ENCODE peak calls at places on chromosomes 2 and 18, in seven cellular contexts. One of them, this sample, is unnamed.

GRCh38 chr2:231293163-231293562 is 94.7 kb downstream of the ARMC9 start:
- DNase-seq in CD4-positive, alpha-beta memory T cell: no peak
- DNase-seq in endothelial cell: no peak
- DNase-seq in hypothalamus: no peak
- DNase-seq in GM23248: no peak
- DNase-seq in activated CD4-positive, CD25-positive, alpha-beta regulatory T cell treated with anti-CD3 and anti-CD28 coated beads, Interleukin-2, amount 50 U/mL, for 72 hours: no peak
- DNase-seq in activated CD8-positive, alpha-beta T cell treated with anti-CD3 and anti-CD28 coated beads, Interleukin-2, amount 10 ng/mL, durations not matched to agents 7 days and 5 days: no peak
- DNase-seq in this sample: no peak

GRCh38 chr18:37182340-37183135 is 353.6 kb downstream of the KIAA1328 start:
- DNase-seq in CD4-positive, alpha-beta memory T cell: no peak
- DNase-seq in endothelial cell: no peak
- DNase-seq in hypothalamus: no peak
- DNase-seq in GM23248: no peak
- DNase-seq in activated CD4-positive, CD25-positive, alpha-beta regulatory T cell treated with anti-CD3 and anti-CD28 coated beads, Interleukin-2, amount 50 U/mL, for 72 hours: no peak
- DNase-seq in activated CD8-positive, alpha-beta T cell treated with anti-CD3 and anti-CD28 coated beads, Interleukin-2, amount 10 ng/mL, durations not matched to agents 7 days and 5 days: no peak
- DNase-seq in this sample: no peak

GRCh38 chr18:31508781-31509180 is 10.8 kb downstream of the DSG2 start:
- DNase-seq in CD4-positive, alpha-beta memory T cell: no peak
- DNase-seq in endothelial cell: no peak
- DNase-seq in hypothalamus: no peak
- DNase-seq in GM23248: no peak
- DNase-seq in activated CD4-positive, CD25-positive, alpha-beta regulatory T cell treated with anti-CD3 and anti-CD28 coated beads, Interleukin-2, amount 50 U/mL, for 72 hours: no peak
- DNase-seq in activated CD8-positive, alpha-beta T cell treated with anti-CD3 and anti-CD28 coated beads, Interleukin-2, amount 10 ng/mL, durations not matched to agents 7 days and 5 days: no peak
- DNase-seq in this sample: no peak

GRCh38 chr2:207791579-207792243 is 22.0 kb upstream of the FZD5 start:
- DNase-seq in CD4-positive, alpha-beta memory T cell: no peak
- DNase-seq in endothelial cell: no peak
- DNase-seq in hypothalamus: no peak
- DNase-seq in GM23248: no peak
- DNase-seq in activated CD4-positive, CD25-positive, alpha-beta regulatory T cell treated with anti-CD3 and anti-CD28 coated beads, Interleukin-2, amount 50 U/mL, for 72 hours: no peak
- DNase-seq in activated CD8-positive, alpha-beta T cell treated with anti-CD3 and anti-CD28 coated beads, Interleukin-2, amount 10 ng/mL, durations not matched to agents 7 days and 5 days: no peak
- DNase-seq in this sample: no peak

GRCh38 chr2:9754532-9754887 is 88.8 kb upstream of the TAF1B start:
- DNase-seq in CD4-positive, alpha-beta memory T cell: no peak
- DNase-seq in endothelial cell: no peak
- DNase-seq in hypothalamus: no peak
- DNase-seq in GM23248: no peak
- DNase-seq in activated CD4-positive, CD25-positive, alpha-beta regulatory T cell treated with anti-CD3 and anti-CD28 coated beads, Interleukin-2, amount 50 U/mL, for 72 hours: no peak
- DNase-seq in activated CD8-positive, alpha-beta T cell treated with anti-CD3 and anti-CD28 coated beads, Interleukin-2, amount 10 ng/mL, durations not matched to agents 7 days and 5 days: no peak
- DNase-seq in this sample: no peak

GRCh38 chr2:80303006-80303741 is 1.4 kb downstream of the LRRTM1 start:
- DNase-seq in CD4-positive, alpha-beta memory T cell: no peak
- DNase-seq in endothelial cell: peak; percentile 24
- DNase-seq in hypothalamus: peak; percentile 20
- DNase-seq in GM23248: peak; percentile 5
- DNase-seq in activated CD4-positive, CD25-positive, alpha-beta regulatory T cell treated with anti-CD3 and anti-CD28 coated beads, Interleukin-2, amount 50 U/mL, for 72 hours: no peak
- DNase-seq in activated CD8-positive, alpha-beta T cell treated with anti-CD3 and anti-CD28 coated beads, Interleukin-2, amount 10 ng/mL, durations not matched to agents 7 days and 5 days: no peak
- DNase-seq in this sample: peak; percentile 90

GRCh38 chr2:11976090-11976489 is 229.7 kb downstream of the LPIN1 start:
- DNase-seq in CD4-positive, alpha-beta memory T cell: no peak
- DNase-seq in endothelial cell: no peak
- DNase-seq in hypothalamus: no peak
- DNase-seq in GM23248: no peak
- DNase-seq in activated CD4-positive, CD25-positive, alpha-beta regulatory T cell treated with anti-CD3 and anti-CD28 coated beads, Interleukin-2, amount 50 U/mL, for 72 hours: no peak
- DNase-seq in activated CD8-positive, alpha-beta T cell treated with anti-CD3 and anti-CD28 coated beads, Interleukin-2, amount 10 ng/mL, durations not matched to agents 7 days and 5 days: no peak
- DNase-seq in this sample: no peak

GRCh38 chr2:235746257-235746934 is 252.6 kb downstream of the AGAP1 start:
- DNase-seq in CD4-positive, alpha-beta memory T cell: peak; percentile 35
- DNase-seq in endothelial cell: peak; percentile 68
- DNase-seq in hypothalamus: no peak
- DNase-seq in GM23248: peak; percentile 93
- DNase-seq in activated CD4-positive, CD25-positive, alpha-beta regulatory T cell treated with anti-CD3 and anti-CD28 coated beads, Interleukin-2, amount 50 U/mL, for 72 hours: peak; percentile 41
- DNase-seq in activated CD8-positive, alpha-beta T cell treated with anti-CD3 and anti-CD28 coated beads, Interleukin-2, amount 10 ng/mL, durations not matched to agents 7 days and 5 days: peak; percentile 57
- DNase-seq in this sample: no peak

GRCh38 chr2:38601463-38602135 is 1.1 kb downstream of the HNRNPLL start:
- DNase-seq in CD4-positive, alpha-beta memory T cell: no peak
- DNase-seq in endothelial cell: no peak
- DNase-seq in hypothalamus: no peak
- DNase-seq in GM23248: peak; percentile 56
- DNase-seq in activated CD4-positive, CD25-positive, alpha-beta regulatory T cell treated with anti-CD3 and anti-CD28 coated beads, Interleukin-2, amount 50 U/mL, for 72 hours: no peak
- DNase-seq in activated CD8-positive, alpha-beta T cell treated with anti-CD3 and anti-CD28 coated beads, Interleukin-2, amount 10 ng/mL, durations not matched to agents 7 days and 5 days: peak; percentile 39
- DNase-seq in this sample: no peak

GRCh38 chr2:72980535-72981217 is 63.4 kb downstream of the EMX1 start:
- DNase-seq in CD4-positive, alpha-beta memory T cell: no peak
- DNase-seq in endothelial cell: no peak
- DNase-seq in hypothalamus: no peak
- DNase-seq in GM23248: peak; percentile 39
- DNase-seq in activated CD4-positive, CD25-positive, alpha-beta regulatory T cell treated with anti-CD3 and anti-CD28 coated beads, Interleukin-2, amount 50 U/mL, for 72 hours: no peak
- DNase-seq in activated CD8-positive, alpha-beta T cell treated with anti-CD3 and anti-CD28 coated beads, Interleukin-2, amount 10 ng/mL, durations not matched to agents 7 days and 5 days: no peak
- DNase-seq in this sample: peak; percentile 77

GRCh38 chr18:57221084-57221483 is 74.2 kb downstream of the BOD1L2 start:
- DNase-seq in CD4-positive, alpha-beta memory T cell: no peak
- DNase-seq in endothelial cell: no peak
- DNase-seq in hypothalamus: no peak
- DNase-seq in GM23248: no peak
- DNase-seq in activated CD4-positive, CD25-positive, alpha-beta regulatory T cell treated with anti-CD3 and anti-CD28 coated beads, Interleukin-2, amount 50 U/mL, for 72 hours: no peak
- DNase-seq in activated CD8-positive, alpha-beta T cell treated with anti-CD3 and anti-CD28 coated beads, Interleukin-2, amount 10 ng/mL, durations not matched to agents 7 days and 5 days: no peak
- DNase-seq in this sample: no peak

GRCh38 chr18:35005963-35006577 is 35.1 kb upstream of the MAPRE2 start:
- DNase-seq in CD4-positive, alpha-beta memory T cell: peak; percentile 50
- DNase-seq in endothelial cell: peak; percentile 23
- DNase-seq in hypothalamus: no peak
- DNase-seq in GM23248: peak; percentile 74
- DNase-seq in activated CD4-positive, CD25-positive, alpha-beta regulatory T cell treated with anti-CD3 and anti-CD28 coated beads, Interleukin-2, amount 50 U/mL, for 72 hours: no peak
- DNase-seq in activated CD8-positive, alpha-beta T cell treated with anti-CD3 and anti-CD28 coated beads, Interleukin-2, amount 10 ng/mL, durations not matched to agents 7 days and 5 days: peak; percentile 35
- DNase-seq in this sample: no peak

GRCh38 chr2:204578928-204579598 is 33.8 kb downstream of the PARD3B start:
- DNase-seq in CD4-positive, alpha-beta memory T cell: no peak
- DNase-seq in endothelial cell: no peak
- DNase-seq in hypothalamus: no peak
- DNase-seq in GM23248: no peak
- DNase-seq in activated CD4-positive, CD25-positive, alpha-beta regulatory T cell treated with anti-CD3 and anti-CD28 coated beads, Interleukin-2, amount 50 U/mL, for 72 hours: no peak
- DNase-seq in activated CD8-positive, alpha-beta T cell treated with anti-CD3 and anti-CD28 coated beads, Interleukin-2, amount 10 ng/mL, durations not matched to agents 7 days and 5 days: no peak
- DNase-seq in this sample: no peak

GRCh38 chr2:178241852-178242551 is 47.7 kb downstream of the OSBPL6 start:
- DNase-seq in CD4-positive, alpha-beta memory T cell: no peak
- DNase-seq in endothelial cell: no peak
- DNase-seq in hypothalamus: no peak
- DNase-seq in GM23248: peak; percentile 95
- DNase-seq in activated CD4-positive, CD25-positive, alpha-beta regulatory T cell treated with anti-CD3 and anti-CD28 coated beads, Interleukin-2, amount 50 U/mL, for 72 hours: no peak
- DNase-seq in activated CD8-positive, alpha-beta T cell treated with anti-CD3 and anti-CD28 coated beads, Interleukin-2, amount 10 ng/mL, durations not matched to agents 7 days and 5 days: no peak
- DNase-seq in this sample: no peak

GRCh38 chr2:109614715-109615636 is 812 bp downstream of the SOWAHC start:
- DNase-seq in CD4-positive, alpha-beta memory T cell: no peak
- DNase-seq in endothelial cell: peak; percentile 29
- DNase-seq in hypothalamus: no peak
- DNase-seq in GM23248: peak; percentile 62
- DNase-seq in activated CD4-positive, CD25-positive, alpha-beta regulatory T cell treated with anti-CD3 and anti-CD28 coated beads, Interleukin-2, amount 50 U/mL, for 72 hours: peak; percentile 31
- DNase-seq in activated CD8-positive, alpha-beta T cell treated with anti-CD3 and anti-CD28 coated beads, Interleukin-2, amount 10 ng/mL, durations not matched to agents 7 days and 5 days: no peak
- DNase-seq in this sample: no peak

GRCh38 chr2:110869472-110870446 is 137.4 kb downstream of the ACOXL start:
- DNase-seq in CD4-positive, alpha-beta memory T cell: no peak
- DNase-seq in endothelial cell: no peak
- DNase-seq in hypothalamus: no peak
- DNase-seq in GM23248: peak; percentile 12
- DNase-seq in activated CD4-positive, CD25-positive, alpha-beta regulatory T cell treated with anti-CD3 and anti-CD28 coated beads, Interleukin-2, amount 50 U/mL, for 72 hours: no peak
- DNase-seq in activated CD8-positive, alpha-beta T cell treated with anti-CD3 and anti-CD28 coated beads, Interleukin-2, amount 10 ng/mL, durations not matched to agents 7 days and 5 days: no peak
- DNase-seq in this sample: no peak

GRCh38 chr2:234495801-234496441 is 960 bp downstream of the ARL4C start:
- DNase-seq in CD4-positive, alpha-beta memory T cell: no peak
- DNase-seq in endothelial cell: peak; percentile 31
- DNase-seq in hypothalamus: no peak
- DNase-seq in GM23248: peak; percentile 57
- DNase-seq in activated CD4-positive, CD25-positive, alpha-beta regulatory T cell treated with anti-CD3 and anti-CD28 coated beads, Interleukin-2, amount 50 U/mL, for 72 hours: peak; percentile 63
- DNase-seq in activated CD8-positive, alpha-beta T cell treated with anti-CD3 and anti-CD28 coated beads, Interleukin-2, amount 10 ng/mL, durations not matched to agents 7 days and 5 days: peak; percentile 56
- DNase-seq in this sample: no peak

GRCh38 chr18:8965398-8965797 is 137.1 kb upstream of the NDUFV2 start:
- DNase-seq in CD4-positive, alpha-beta memory T cell: no peak
- DNase-seq in endothelial cell: no peak
- DNase-seq in hypothalamus: no peak
- DNase-seq in GM23248: no peak
- DNase-seq in activated CD4-positive, CD25-positive, alpha-beta regulatory T cell treated with anti-CD3 and anti-CD28 coated beads, Interleukin-2, amount 50 U/mL, for 72 hours: no peak
- DNase-seq in activated CD8-positive, alpha-beta T cell treated with anti-CD3 and anti-CD28 coated beads, Interleukin-2, amount 10 ng/mL, durations not matched to agents 7 days and 5 days: no peak
- DNase-seq in this sample: no peak

GRCh38 chr2:72156872-72157271 is 9.2 kb upstream of the CYP26B1 start:
- DNase-seq in CD4-positive, alpha-beta memory T cell: no peak
- DNase-seq in endothelial cell: no peak
- DNase-seq in hypothalamus: no peak
- DNase-seq in GM23248: no peak
- DNase-seq in activated CD4-positive, CD25-positive, alpha-beta regulatory T cell treated with anti-CD3 and anti-CD28 coated beads, Interleukin-2, amount 50 U/mL, for 72 hours: no peak
- DNase-seq in activated CD8-positive, alpha-beta T cell treated with anti-CD3 and anti-CD28 coated beads, Interleukin-2, amount 10 ng/mL, durations not matched to agents 7 days and 5 days: no peak
- DNase-seq in this sample: no peak

GRCh38 chr18:25298853-25299274 is 53.1 kb downstream of the ZNF521 start:
- DNase-seq in CD4-positive, alpha-beta memory T cell: no peak
- DNase-seq in endothelial cell: peak; percentile 80
- DNase-seq in hypothalamus: no peak
- DNase-seq in GM23248: peak; percentile 94
- DNase-seq in activated CD4-positive, CD25-positive, alpha-beta regulatory T cell treated with anti-CD3 and anti-CD28 coated beads, Interleukin-2, amount 50 U/mL, for 72 hours: no peak
- DNase-seq in activated CD8-positive, alpha-beta T cell treated with anti-CD3 and anti-CD28 coated beads, Interleukin-2, amount 10 ng/mL, durations not matched to agents 7 days and 5 days: no peak
- DNase-seq in this sample: no peak

GRCh38 chr18:46578987-46579386 is 78.0 kb downstream of the LOXHD1 start:
- DNase-seq in CD4-positive, alpha-beta memory T cell: no peak
- DNase-seq in endothelial cell: no peak
- DNase-seq in hypothalamus: no peak
- DNase-seq in GM23248: no peak
- DNase-seq in activated CD4-positive, CD25-positive, alpha-beta regulatory T cell treated with anti-CD3 and anti-CD28 coated beads, Interleukin-2, amount 50 U/mL, for 72 hours: no peak
- DNase-seq in activated CD8-positive, alpha-beta T cell treated with anti-CD3 and anti-CD28 coated beads, Interleukin-2, amount 10 ng/mL, durations not matched to agents 7 days and 5 days: no peak
- DNase-seq in this sample: no peak

GRCh38 chr2:238059505-238059904 is 1.3 kb upstream of the SCLY start:
- DNase-seq in CD4-positive, alpha-beta memory T cell: no peak
- DNase-seq in endothelial cell: no peak
- DNase-seq in hypothalamus: no peak
- DNase-seq in GM23248: peak; percentile 13
- DNase-seq in activated CD4-positive, CD25-positive, alpha-beta regulatory T cell treated with anti-CD3 and anti-CD28 coated beads, Interleukin-2, amount 50 U/mL, for 72 hours: no peak
- DNase-seq in activated CD8-positive, alpha-beta T cell treated with anti-CD3 and anti-CD28 coated beads, Interleukin-2, amount 10 ng/mL, durations not matched to agents 7 days and 5 days: no peak
- DNase-seq in this sample: no peak

GRCh38 chr2:71243548-71244301 is 16.8 kb upstream of the PAIP2B start:
- DNase-seq in CD4-positive, alpha-beta memory T cell: no peak
- DNase-seq in endothelial cell: no peak
- DNase-seq in hypothalamus: no peak
- DNase-seq in GM23248: no peak
- DNase-seq in activated CD4-positive, CD25-positive, alpha-beta regulatory T cell treated with anti-CD3 and anti-CD28 coated beads, Interleukin-2, amount 50 U/mL, for 72 hours: no peak
- DNase-seq in activated CD8-positive, alpha-beta T cell treated with anti-CD3 and anti-CD28 coated beads, Interleukin-2, amount 10 ng/mL, durations not matched to agents 7 days and 5 days: no peak
- DNase-seq in this sample: no peak

GRCh38 chr2:23537991-23538390 is 153.0 kb downstream of the KLHL29 start:
- DNase-seq in CD4-positive, alpha-beta memory T cell: no peak
- DNase-seq in endothelial cell: no peak
- DNase-seq in hypothalamus: no peak
- DNase-seq in GM23248: peak; percentile 31
- DNase-seq in activated CD4-positive, CD25-positive, alpha-beta regulatory T cell treated with anti-CD3 and anti-CD28 coated beads, Interleukin-2, amount 50 U/mL, for 72 hours: no peak
- DNase-seq in activated CD8-positive, alpha-beta T cell treated with anti-CD3 and anti-CD28 coated beads, Interleukin-2, amount 10 ng/mL, durations not matched to agents 7 days and 5 days: no peak
- DNase-seq in this sample: no peak

GRCh38 chr18:32439802-32440201 is 30.9 kb downstream of the GAREM1 start:
- DNase-seq in CD4-positive, alpha-beta memory T cell: no peak
- DNase-seq in endothelial cell: peak; percentile 16
- DNase-seq in hypothalamus: no peak
- DNase-seq in GM23248: no peak
- DNase-seq in activated CD4-positive, CD25-positive, alpha-beta regulatory T cell treated with anti-CD3 and anti-CD28 coated beads, Interleukin-2, amount 50 U/mL, for 72 hours: no peak
- DNase-seq in activated CD8-positive, alpha-beta T cell treated with anti-CD3 and anti-CD28 coated beads, Interleukin-2, amount 10 ng/mL, durations not matched to agents 7 days and 5 days: no peak
- DNase-seq in this sample: peak; percentile 58

GRCh38 chr18:14093526-14093925 is 38.7 kb downstream of the ZNF519 start:
- DNase-seq in CD4-positive, alpha-beta memory T cell: no peak
- DNase-seq in endothelial cell: no peak
- DNase-seq in hypothalamus: no peak
- DNase-seq in GM23248: no peak
- DNase-seq in activated CD4-positive, CD25-positive, alpha-beta regulatory T cell treated with anti-CD3 and anti-CD28 coated beads, Interleukin-2, amount 50 U/mL, for 72 hours: no peak
- DNase-seq in activated CD8-positive, alpha-beta T cell treated with anti-CD3 and anti-CD28 coated beads, Interleukin-2, amount 10 ng/mL, durations not matched to agents 7 days and 5 days: no peak
- DNase-seq in this sample: no peak

GRCh38 chr2:176516051-176516601 is 246.9 kb downstream of the MTX2 start:
- DNase-seq in CD4-positive, alpha-beta memory T cell: no peak
- DNase-seq in endothelial cell: peak; percentile 50
- DNase-seq in hypothalamus: no peak
- DNase-seq in GM23248: no peak
- DNase-seq in activated CD4-positive, CD25-positive, alpha-beta regulatory T cell treated with anti-CD3 and anti-CD28 coated beads, Interleukin-2, amount 50 U/mL, for 72 hours: no peak
- DNase-seq in activated CD8-positive, alpha-beta T cell treated with anti-CD3 and anti-CD28 coated beads, Interleukin-2, amount 10 ng/mL, durations not matched to agents 7 days and 5 days: no peak
- DNase-seq in this sample: no peak

GRCh38 chr2:70726947-70727725 is 40.9 kb downstream of the ADD2 start:
- DNase-seq in CD4-positive, alpha-beta memory T cell: no peak
- DNase-seq in endothelial cell: no peak
- DNase-seq in hypothalamus: no peak
- DNase-seq in GM23248: peak; percentile 88
- DNase-seq in activated CD4-positive, CD25-positive, alpha-beta regulatory T cell treated with anti-CD3 and anti-CD28 coated beads, Interleukin-2, amount 50 U/mL, for 72 hours: no peak
- DNase-seq in activated CD8-positive, alpha-beta T cell treated with anti-CD3 and anti-CD28 coated beads, Interleukin-2, amount 10 ng/mL, durations not matched to agents 7 days and 5 days: no peak
- DNase-seq in this sample: no peak

GRCh38 chr2:231977430-231977829 is 15.9 kb downstream of the DIS3L2 start:
- DNase-seq in CD4-positive, alpha-beta memory T cell: no peak
- DNase-seq in endothelial cell: no peak
- DNase-seq in hypothalamus: no peak
- DNase-seq in GM23248: no peak
- DNase-seq in activated CD4-positive, CD25-positive, alpha-beta regulatory T cell treated with anti-CD3 and anti-CD28 coated beads, Interleukin-2, amount 50 U/mL, for 72 hours: no peak
- DNase-seq in activated CD8-positive, alpha-beta T cell treated with anti-CD3 and anti-CD28 coated beads, Interleukin-2, amount 10 ng/mL, durations not matched to agents 7 days and 5 days: no peak
- DNase-seq in this sample: no peak

GRCh38 chr18:28075501-28075900 is 101.4 kb downstream of the CDH2 start:
- DNase-seq in CD4-positive, alpha-beta memory T cell: no peak
- DNase-seq in endothelial cell: no peak
- DNase-seq in hypothalamus: no peak
- DNase-seq in GM23248: peak; percentile 50
- DNase-seq in activated CD4-positive, CD25-positive, alpha-beta regulatory T cell treated with anti-CD3 and anti-CD28 coated beads, Interleukin-2, amount 50 U/mL, for 72 hours: no peak
- DNase-seq in activated CD8-positive, alpha-beta T cell treated with anti-CD3 and anti-CD28 coated beads, Interleukin-2, amount 10 ng/mL, durations not matched to agents 7 days and 5 days: no peak
- DNase-seq in this sample: no peak

GRCh38 chr2:155223781-155224406 is 525.4 kb downstream of the KCNJ3 start:
- DNase-seq in CD4-positive, alpha-beta memory T cell: no peak
- DNase-seq in endothelial cell: no peak
- DNase-seq in hypothalamus: no peak
- DNase-seq in GM23248: peak; percentile 16
- DNase-seq in activated CD4-positive, CD25-positive, alpha-beta regulatory T cell treated with anti-CD3 and anti-CD28 coated beads, Interleukin-2, amount 50 U/mL, for 72 hours: no peak
- DNase-seq in activated CD8-positive, alpha-beta T cell treated with anti-CD3 and anti-CD28 coated beads, Interleukin-2, amount 10 ng/mL, durations not matched to agents 7 days and 5 days: no peak
- DNase-seq in this sample: no peak

GRCh38 chr18:55573386-55573785 is 14.6 kb downstream of the TCF4 start:
- DNase-seq in CD4-positive, alpha-beta memory T cell: no peak
- DNase-seq in endothelial cell: no peak
- DNase-seq in hypothalamus: no peak
- DNase-seq in GM23248: no peak
- DNase-seq in activated CD4-positive, CD25-positive, alpha-beta regulatory T cell treated with anti-CD3 and anti-CD28 coated beads, Interleukin-2, amount 50 U/mL, for 72 hours: no peak
- DNase-seq in activated CD8-positive, alpha-beta T cell treated with anti-CD3 and anti-CD28 coated beads, Interleukin-2, amount 10 ng/mL, durations not matched to agents 7 days and 5 days: no peak
- DNase-seq in this sample: no peak

GRCh38 chr2:134739879-134740301 is 21.1 kb upstream of the TMEM163 start:
- DNase-seq in CD4-positive, alpha-beta memory T cell: no peak
- DNase-seq in endothelial cell: no peak
- DNase-seq in hypothalamus: no peak
- DNase-seq in GM23248: peak; percentile 44
- DNase-seq in activated CD4-positive, CD25-positive, alpha-beta regulatory T cell treated with anti-CD3 and anti-CD28 coated beads, Interleukin-2, amount 50 U/mL, for 72 hours: no peak
- DNase-seq in activated CD8-positive, alpha-beta T cell treated with anti-CD3 and anti-CD28 coated beads, Interleukin-2, amount 10 ng/mL, durations not matched to agents 7 days and 5 days: no peak
- DNase-seq in this sample: no peak

This sample was measured in posterior cingulate gyrus.